ENCODE peak calls at places on chromosomes 6 and 20, in nine cellular contexts. V is GM23338, A is MM.1S, T is HCT116, M is hepatocyte, G is SK-N-SH, U is OCI-LY7, Z is neural progenitor cell, O is GM23248. N is an unnamed sample.

GRCh38 chr6:30311669-30312068 is 15.1 kb upstream of the TRIM39 start:
- DNase-seq in G (no peak), M (no peak), O (no peak), Z (no peak), T (no peak), U (no peak), A (no peak), V (no peak), N (no peak)

GRCh38 chr6:143262859-143263258 is 187.6 kb downstream of the ADAT2 start:
- DNase-seq in V (no peak), M (no peak), Z (no peak), G (no peak), A (no peak), O (no peak), T (no peak), U (no peak), N (no peak)

GRCh38 chr20:50518270-50518721 is 8.1 kb downstream of the PTPN1 start:
- DNase-seq in G (no peak), M (no peak), T (no peak), A (no peak), U (no peak), O (peak; percentile 72), V (no peak), Z (no peak), N (peak; percentile 51)

GRCh38 chr6:119484598-119484997 is 135.0 kb upstream of the MAN1A1 start:
- DNase-seq in A (no peak), O (peak; percentile 97), Z (peak; percentile 5), T (peak; percentile 95), U (no peak), M (peak; percentile 62), G (no peak), V (no peak), N (peak; percentile 94)

GRCh38 chr6:87698618-87699017 is 3.4 kb downstream of the AKIRIN2 start:
- DNase-seq in M (no peak), T (no peak), V (peak; percentile 62), O (peak; percentile 52), A (peak; percentile 59), Z (peak; percentile 42), G (no peak), U (peak; percentile 41), N (peak; percentile 42)

GRCh38 chr6:143967861-143968498 is 40.1 kb downstream of the PLAGL1 start:
- DNase-seq in G (no peak), M (no peak), Z (no peak), O (peak; percentile 26), U (no peak), V (no peak), A (no peak), T (no peak), N (no peak)

GRCh38 chr6:110352603-110353303 is 5.4 kb downstream of the METTL24 start:
- DNase-seq in T (no peak), Z (peak; percentile 47), G (no peak), M (no peak), V (no peak), O (no peak), A (no peak), U (no peak), N (no peak)

GRCh38 chr6:31143148-31143547 is 4.3 kb upstream of the PSORS1C2 start:
- DNase-seq in U (no peak), V (no peak), A (no peak), M (peak; percentile 60), T (no peak), G (no peak), Z (peak; percentile 70), O (peak; percentile 88), N (no peak)

GRCh38 chr6:15754035-15754705 is 91.3 kb upstream of the DTNBP1 start:
- DNase-seq in Z (no peak), A (no peak), G (peak; percentile 25), O (peak; percentile 78), M (no peak), U (no peak), V (peak; percentile 59), T (no peak), N (peak; percentile 23)

GRCh38 chr6:142700032-142700431 is 244.9 kb downstream of the HIVEP2 start:
- DNase-seq in O (no peak), G (no peak), M (no peak), T (no peak), V (no peak), U (peak; percentile 41), Z (no peak), A (no peak), N (no peak)

GRCh38 chr20:45440424-45440823 is 24.5 kb downstream of the PIGT start:
- DNase-seq in O (no peak), M (no peak), T (no peak), G (no peak), Z (no peak), A (no peak), V (no peak), U (no peak), N (no peak)

GRCh38 chr6:84773431-84774173 is 9.2 kb upstream of the TBX18 start:
- DNase-seq in Z (peak; percentile 68), U (no peak), G (peak; percentile 53), M (peak; percentile 55), T (no peak), A (peak; percentile 22), O (peak; percentile 75), V (peak; percentile 69), N (no peak)

GRCh38 chr20:57474816-57475215 is 50.1 kb downstream of the CTCFL start:
- DNase-seq in V (no peak), U (peak; percentile 79), T (no peak), A (no peak), G (no peak), M (no peak), O (no peak), Z (no peak), N (no peak)

GRCh38 chr20:57476073-57476526 is 48.8 kb downstream of the CTCFL start:
- DNase-seq in U (peak; percentile 89), G (no peak), A (peak; percentile 94), O (no peak), Z (no peak), V (no peak), M (no peak), T (no peak), N (no peak)

GRCh38 chr20:57478176-57478575 is 46.8 kb downstream of the CTCFL start:
- DNase-seq in G (no peak), U (peak; percentile 28), M (no peak), V (no peak), T (no peak), O (no peak), A (no peak), Z (no peak), N (no peak)

GRCh38 chr20:57475388-57476072 is 49.4 kb downstream of the CTCFL start:
- DNase-seq in Z (no peak), G (no peak), U (peak; percentile 60), A (peak; percentile 73), O (no peak), V (no peak), T (no peak), M (no peak), N (no peak)

GRCh38 chr20:57476641-57477461 is 48.1 kb downstream of the CTCFL start:
- DNase-seq in M (no peak), G (no peak), V (no peak), O (no peak), T (no peak), A (no peak), U (no peak), Z (no peak), N (no peak)
- H2AFZ ChIP-seq in M (no peak overlapping the region), G (no peak overlapping the region), V (no peak overlapping the region), O (no peak overlapping the region), T (no peak overlapping the region), A (no peak overlapping the region), U (peak overlapping the region; percentile 84), Z (no peak overlapping the region), N (no peak overlapping the region)

GRCh38 chr20:24971702-24972101 is 20.8 kb downstream of the APMAP start:
- DNase-seq in A (no peak), G (no peak), Z (no peak), M (no peak), O (no peak), U (no peak), T (no peak), V (no peak), N (no peak)
- TF ChIP-seq EZH2phosphoT487 in A (no peak), G (no peak), Z (no peak), M (no peak), O (no peak), U (no peak), T (no peak), V (no peak), N (no peak)

GRCh38 chr6:6678811-6679210 is 90.3 kb downstream of the LY86 start:
- DNase-seq in V (no peak), Z (peak; percentile 59), T (no peak), G (no peak), M (no peak), A (no peak), O (no peak), U (no peak), N (no peak)
- H2AFZ ChIP-seq in V (peak overlapping the region; percentile 40), Z (no peak overlapping the region), T (no peak overlapping the region), G (no peak overlapping the region), M (no peak overlapping the region), A (no peak overlapping the region), O (no peak overlapping the region), U (no peak overlapping the region), N (no peak overlapping the region)

GRCh38 chr20:25081730-25082497 is at the start of gene VSX1:
- DNase-seq in M (no peak), G (peak; percentile 54), T (no peak), O (no peak), U (no peak), A (no peak), Z (peak; percentile 48), V (peak; percentile 70), N (no peak)

GRCh38 chr20:25081065-25081729 is 744 bp downstream of the VSX1 start:
- DNase-seq in G (peak; percentile 64), O (peak; percentile 30), M (peak; percentile 71), T (no peak), U (no peak), A (no peak), Z (peak; percentile 89), V (peak; percentile 94), N (no peak)

GRCh38 chr20:25083773-25084615 is 2.1 kb upstream of the VSX1 start:
- DNase-seq in O (no peak), V (peak; percentile 42), Z (peak; percentile 76), A (no peak), T (no peak), M (peak; percentile 51), U (no peak), G (no peak), N (no peak)

GRCh38 chr20:25083141-25083772 is 1.3 kb upstream of the VSX1 start:
- DNase-seq in A (no peak), Z (peak; percentile 63), M (no peak), V (peak; percentile 43), O (no peak), G (peak; percentile 45), U (no peak), T (no peak), N (no peak)

DNA sequence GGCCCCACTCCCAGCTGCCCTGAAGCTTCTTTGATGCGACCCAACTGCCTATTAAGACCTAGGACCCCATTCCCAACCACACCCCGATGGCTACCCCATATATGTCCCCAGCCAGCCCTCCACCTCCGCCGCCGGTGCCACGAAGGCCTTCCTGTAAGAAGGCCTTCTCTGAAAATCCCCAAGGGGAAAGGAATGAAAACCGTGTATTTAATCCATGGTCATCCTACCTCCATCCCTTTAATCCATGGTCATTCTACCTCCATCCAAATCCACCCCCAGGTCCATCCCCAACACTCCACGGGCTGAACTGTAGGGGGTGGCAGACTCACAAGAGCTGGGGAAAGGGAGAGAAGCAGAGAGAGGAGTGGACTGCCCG is 545 bp upstream of the VSX1 start:
- DNase-seq in A (no peak), M (no peak), V (no peak), T (no peak), O (no peak), G (peak; percentile 51), Z (peak; percentile 22), U (no peak), N (no peak)
- TF ChIP-seq EZH2phosphoT487 in A (no peak), M (no peak), V (no peak), T (no peak), O (no peak), G (no peak), Z (no peak), U (no peak), N (no peak)

N was measured in PC-3.